ENCODE peak calls at places on chromosomes 5 and 9, in five cellular contexts. One of them, this sample, is unnamed.
A peak's percentile ranks its signal among the peaks of the same experiment; 100 is the strongest.

GRCh38 chr9:119221281-119221680 is 148.0 kb downstream of the BRINP1 start:
- DNase-seq in lower lobe of right lung: no peak
- DNase-seq in breast epithelium: no peak
- DNase-seq in pancreas: no peak
- DNase-seq in stomach: no peak
- DNase-seq in this sample: no peak

GRCh38 chr5:77305921-77306320 is 95.4 kb downstream of the PDE8B start:
- DNase-seq in lower lobe of right lung: no peak
- DNase-seq in breast epithelium: no peak
- DNase-seq in pancreas: no peak
- DNase-seq in stomach: no peak
- DNase-seq in this sample: no peak

GRCh38 chr5:80935811-80936385 is 24.3 kb upstream of the RASGRF2 start:
- DNase-seq in lower lobe of right lung: no peak
- DNase-seq in breast epithelium: no peak
- DNase-seq in pancreas: no peak
- DNase-seq in stomach: no peak
- DNase-seq in this sample: no peak

GRCh38 chr9:121778252-121779225 is 127.1 kb downstream of the DAB2IP start:
- DNase-seq in lower lobe of right lung: no peak
- DNase-seq in breast epithelium: no peak
- DNase-seq in pancreas: no peak
- DNase-seq in stomach: no peak
- DNase-seq in this sample: no peak

GRCh38 chr5:126454535-126454934 is 31.3 kb downstream of the GRAMD2B start:
- DNase-seq in lower lobe of right lung: no peak
- DNase-seq in breast epithelium: no peak
- DNase-seq in pancreas: no peak
- DNase-seq in stomach: no peak
- DNase-seq in this sample: no peak

GRCh38 chr5:40385544-40385943 is 294.2 kb upstream of the PTGER4 start:
- DNase-seq in lower lobe of right lung: no peak
- DNase-seq in breast epithelium: no peak
- DNase-seq in pancreas: no peak
- DNase-seq in stomach: no peak
- DNase-seq in this sample: no peak

GRCh38 chr9:115531410-115532130 is 413.6 kb upstream of the TNC start:
- DNase-seq in lower lobe of right lung: no peak
- DNase-seq in breast epithelium: no peak
- DNase-seq in pancreas: no peak
- DNase-seq in stomach: no peak
- DNase-seq in this sample: no peak

GRCh38 chr5:141637693-141638419 is 1.1 kb downstream of the RELL2 start:
- DNase-seq in lower lobe of right lung: peak; percentile 81
- DNase-seq in breast epithelium: peak; percentile 64
- DNase-seq in pancreas: peak; percentile 62
- DNase-seq in stomach: peak; percentile 62
- DNase-seq in this sample: peak; percentile 88

GRCh38 chr9:5446451-5447236 is 3.7 kb upstream of the CD274 start:
- DNase-seq in lower lobe of right lung: no peak
- DNase-seq in breast epithelium: no peak
- DNase-seq in pancreas: no peak
- DNase-seq in stomach: no peak
- DNase-seq in this sample: no peak

GRCh38 chr9:63817622-63818518 is 1467.1 kb downstream of the FOXD4L5 start:
- DNase-seq in lower lobe of right lung: peak; percentile 82
- DNase-seq in breast epithelium: peak; percentile 79
- DNase-seq in pancreas: peak; percentile 64
- DNase-seq in stomach: peak; percentile 64
- DNase-seq in this sample: peak; percentile 79

GRCh38 chr5:176792584-176793342 is 17.6 kb upstream of the UNC5A start:
- DNase-seq in lower lobe of right lung: no peak
- DNase-seq in breast epithelium: no peak
- DNase-seq in pancreas: no peak
- DNase-seq in stomach: no peak
- DNase-seq in this sample: no peak

GRCh38 chr5:6829150-6829784 is 116.0 kb downstream of the TENT4A start:
- DNase-seq in lower lobe of right lung: no peak
- DNase-seq in breast epithelium: no peak
- DNase-seq in pancreas: no peak
- DNase-seq in stomach: no peak
- DNase-seq in this sample: no peak

GRCh38 chr9:86975571-86975970 is 28.3 kb upstream of the GAS1 start:
- DNase-seq in lower lobe of right lung: no peak
- DNase-seq in breast epithelium: no peak
- DNase-seq in pancreas: no peak
- DNase-seq in stomach: no peak
- DNase-seq in this sample: no peak

GRCh38 chr5:57824047-57824446 is 341.4 kb upstream of the ACTBL2 start:
- DNase-seq in lower lobe of right lung: no peak
- DNase-seq in breast epithelium: no peak
- DNase-seq in pancreas: no peak
- DNase-seq in stomach: no peak
- DNase-seq in this sample: no peak

GRCh38 chr5:36653046-36653445 is 46.6 kb downstream of the SLC1A3 start:
- DNase-seq in lower lobe of right lung: no peak
- DNase-seq in breast epithelium: no peak
- DNase-seq in pancreas: no peak
- DNase-seq in stomach: no peak
- DNase-seq in this sample: no peak

GRCh38 chr5:86756839-86757238 is 139.1 kb downstream of the COX7C start:
- DNase-seq in lower lobe of right lung: no peak
- DNase-seq in breast epithelium: no peak
- DNase-seq in pancreas: no peak
- DNase-seq in stomach: no peak
- DNase-seq in this sample: no peak

GRCh38 chr5:38468978-38469706 is 87.3 kb downstream of the LIFR start:
- DNase-seq in lower lobe of right lung: no peak
- DNase-seq in breast epithelium: no peak
- DNase-seq in pancreas: no peak
- DNase-seq in stomach: no peak
- DNase-seq in this sample: no peak

GRCh38 chr9:112033237-112034215 is 136.9 kb downstream of the UGCG start:
- DNase-seq in lower lobe of right lung: no peak
- DNase-seq in breast epithelium: no peak
- DNase-seq in pancreas: no peak
- DNase-seq in stomach: no peak
- DNase-seq in this sample: no peak

GRCh38 chr5:168171901-168172717 is 119.3 kb upstream of the WWC1 start:
- DNase-seq in lower lobe of right lung: no peak
- DNase-seq in breast epithelium: no peak
- DNase-seq in pancreas: no peak
- DNase-seq in stomach: no peak
- DNase-seq in this sample: no peak

GRCh38 chr9:133347515-133347984 is 381 bp downstream of the MED22 start:
- DNase-seq in lower lobe of right lung: peak; percentile 59
- DNase-seq in breast epithelium: peak; percentile 51
- DNase-seq in pancreas: no peak
- DNase-seq in stomach: no peak
- DNase-seq in this sample: no peak

GRCh38 chr9:126126807-126127206 is 199.8 kb upstream of the MVB12B start:
- DNase-seq in lower lobe of right lung: no peak
- DNase-seq in breast epithelium: no peak
- DNase-seq in pancreas: no peak
- DNase-seq in stomach: peak; percentile 9
- DNase-seq in this sample: no peak

GRCh38 chr5:134245101-134245604 is 19.3 kb upstream of the PPP2CA start:
- DNase-seq in lower lobe of right lung: no peak
- DNase-seq in breast epithelium: no peak
- DNase-seq in pancreas: no peak
- DNase-seq in stomach: no peak
- DNase-seq in this sample: no peak

GRCh38 chr5:91499943-91500531 is 116.9 kb upstream of the ARRDC3 start:
- DNase-seq in lower lobe of right lung: no peak
- DNase-seq in breast epithelium: no peak
- DNase-seq in pancreas: no peak
- DNase-seq in stomach: no peak
- DNase-seq in this sample: no peak

GRCh38 chr9:6024035-6024554 is 8.7 kb upstream of the RANBP6 start:
- DNase-seq in lower lobe of right lung: no peak
- DNase-seq in breast epithelium: no peak
- DNase-seq in pancreas: no peak
- DNase-seq in stomach: no peak
- DNase-seq in this sample: no peak

GRCh38 chr5:135493406-135494180 is 41.4 kb upstream of the TIFAB start:
- DNase-seq in lower lobe of right lung: no peak
- DNase-seq in breast epithelium: no peak
- DNase-seq in pancreas: no peak
- DNase-seq in stomach: no peak
- DNase-seq in this sample: no peak

GRCh38 chr5:150488519-150489357 is 19.2 kb upstream of the NDST1 start:
- DNase-seq in lower lobe of right lung: peak; percentile 62
- DNase-seq in breast epithelium: no peak
- DNase-seq in pancreas: peak; percentile 58
- DNase-seq in stomach: peak; percentile 76
- DNase-seq in this sample: peak; percentile 65

GRCh38 chr5:20276959-20277263 is 288.9 kb upstream of the CDH18 start:
- DNase-seq in lower lobe of right lung: no peak
- DNase-seq in breast epithelium: no peak
- DNase-seq in pancreas: no peak
- DNase-seq in stomach: no peak
- DNase-seq in this sample: no peak

GRCh38 chr9:103617046-103617445 is 477.1 kb upstream of the SMC2 start:
- DNase-seq in lower lobe of right lung: no peak
- DNase-seq in breast epithelium: no peak
- DNase-seq in pancreas: no peak
- DNase-seq in stomach: no peak
- DNase-seq in this sample: no peak

GRCh38 chr9:73176450-73176875 is 24.8 kb downstream of the ANXA1 start:
- DNase-seq in lower lobe of right lung: no peak
- DNase-seq in breast epithelium: no peak
- DNase-seq in pancreas: no peak
- DNase-seq in stomach: no peak
- DNase-seq in this sample: no peak

GRCh38 chr5:135458921-135459331 is 6.8 kb upstream of the TIFAB start:
- DNase-seq in lower lobe of right lung: peak; percentile 91
- DNase-seq in breast epithelium: no peak
- DNase-seq in pancreas: no peak
- DNase-seq in stomach: peak; percentile 93
- DNase-seq in this sample: peak; percentile 87

GRCh38 chr5:172284275-172284971 is 859 bp upstream of the UBTD2 start:
- DNase-seq in lower lobe of right lung: peak; percentile 59
- DNase-seq in breast epithelium: no peak
- DNase-seq in pancreas: no peak
- DNase-seq in stomach: no peak
- DNase-seq in this sample: peak; percentile 85
- H3K27ac ChIP-seq in lower lobe of right lung: peak overlapping the region; percentile 88
- H3K27ac ChIP-seq in breast epithelium: peak overlapping the region; percentile 99
- H3K27ac ChIP-seq in pancreas: peak overlapping the region; percentile 4
- H3K27ac ChIP-seq in stomach: peak overlapping the region; percentile 89
- H3K27ac ChIP-seq in this sample: peak overlapping the region; percentile 87

DNA sequence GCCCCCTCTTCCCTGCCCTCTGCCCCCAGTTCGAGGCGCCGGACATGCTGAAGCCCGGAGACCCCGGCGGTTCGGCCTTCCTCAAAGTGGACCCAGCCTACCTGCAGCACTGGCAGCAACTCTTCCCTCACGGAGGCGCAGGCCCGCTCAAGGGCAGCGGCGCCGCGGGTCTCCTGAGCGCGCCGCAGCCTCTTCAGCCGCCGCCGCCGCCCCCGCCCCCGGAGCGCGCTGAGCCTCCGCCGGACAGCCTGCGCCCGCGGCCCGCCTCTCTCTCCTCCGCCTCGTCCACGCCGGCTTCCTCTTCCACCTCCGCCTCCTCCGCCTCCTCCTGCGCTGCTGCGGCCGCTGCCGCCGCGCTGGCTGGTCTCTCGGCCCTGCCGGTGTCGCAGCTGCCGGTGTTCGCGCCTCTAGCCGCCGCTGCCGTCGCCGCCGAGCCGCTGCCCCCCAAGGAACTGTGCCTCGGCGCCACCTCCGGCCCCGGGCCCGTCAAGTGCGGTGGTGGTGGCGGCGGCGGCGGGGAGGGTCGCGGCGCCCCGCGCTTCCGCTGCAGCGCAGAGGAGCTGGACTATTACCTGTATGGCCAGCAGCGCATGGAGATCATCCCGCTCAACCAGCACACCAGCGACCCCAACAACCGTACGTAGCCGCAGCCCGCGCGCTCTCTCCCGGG is 1.1 kb downstream of the PRDM6 start:
- DNase-seq in lower lobe of right lung: peak; percentile 57
- DNase-seq in breast epithelium: no peak
- DNase-seq in pancreas: no peak
- DNase-seq in stomach: no peak
- DNase-seq in this sample: peak; percentile 81
- H3K27me3 ChIP-seq in lower lobe of right lung: peaks cover 96% of the 10 kb centered on the region
- H3K27me3 ChIP-seq in breast epithelium: peaks cover 7% of the 10 kb centered on the region
- H3K27me3 ChIP-seq in pancreas: peaks cover 11% of the 10 kb centered on the region
- H3K27me3 ChIP-seq in stomach: peaks cover 19% of the 10 kb centered on the region
- H3K27me3 ChIP-seq in this sample: peaks cover 100% of the 10 kb centered on the region

GRCh38 chr9:127982912-127983311 is 2.1 kb upstream of the EEIG1 start:
- DNase-seq in lower lobe of right lung: no peak
- DNase-seq in breast epithelium: no peak
- DNase-seq in pancreas: no peak
- DNase-seq in stomach: no peak
- DNase-seq in this sample: no peak
- H3K27ac ChIP-seq in lower lobe of right lung: no peak overlapping the region
- H3K27ac ChIP-seq in breast epithelium: no peak overlapping the region
- H3K27ac ChIP-seq in pancreas: no peak overlapping the region
- H3K27ac ChIP-seq in stomach: peak overlapping the region; percentile 94
- H3K27ac ChIP-seq in this sample: no peak overlapping the region

DNA sequence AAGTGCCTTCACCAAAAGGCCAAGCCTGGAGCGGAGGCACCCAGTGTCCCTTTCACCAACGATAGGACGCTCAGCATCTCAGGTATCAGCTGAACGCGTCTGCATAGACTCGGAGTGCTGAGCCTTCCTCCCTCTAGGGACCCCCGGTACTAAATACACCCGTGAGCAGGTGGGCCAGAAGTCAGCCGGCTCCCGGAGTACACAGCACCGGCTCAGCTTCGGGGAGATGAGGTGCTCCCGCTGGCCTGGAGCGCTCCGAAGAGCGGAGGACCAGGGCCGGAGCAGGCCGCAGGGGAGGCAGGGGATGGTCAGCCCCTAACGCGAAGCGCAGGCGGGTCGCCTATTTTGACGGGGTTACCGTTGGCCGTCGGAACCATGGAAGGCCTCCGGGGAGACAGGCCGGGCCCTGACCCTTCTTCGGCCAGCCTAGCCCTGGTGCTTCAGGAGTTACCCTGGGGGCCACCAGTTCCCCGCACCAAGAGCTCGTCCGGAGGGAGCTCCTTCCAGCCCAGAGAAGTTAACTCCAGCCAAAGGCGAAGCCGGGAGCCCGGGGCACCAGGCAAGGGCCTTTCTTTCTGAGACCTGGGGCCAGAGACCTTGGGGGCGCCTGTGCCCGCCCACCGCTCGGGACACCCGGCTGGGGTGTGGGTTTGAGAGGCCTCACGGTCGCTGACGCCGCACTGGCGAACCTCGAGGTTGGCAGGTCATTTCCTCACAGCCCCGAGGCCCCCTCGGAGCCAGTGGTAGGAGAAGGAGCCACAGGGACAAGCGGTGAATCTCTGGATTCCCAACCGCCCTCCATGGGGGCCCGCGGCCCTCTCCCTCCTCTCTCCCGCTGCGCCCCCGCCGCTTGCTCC is 3.3 kb upstream of the IRX4 start:
- DNase-seq in lower lobe of right lung: peak; percentile 32
- DNase-seq in breast epithelium: no peak
- DNase-seq in pancreas: no peak
- DNase-seq in stomach: no peak
- DNase-seq in this sample: no peak
- H3K27me3 ChIP-seq in lower lobe of right lung: peaks cover 98% of the 10 kb centered on the region
- H3K27me3 ChIP-seq in breast epithelium: peaks cover 6% of the 10 kb centered on the region
- H3K27me3 ChIP-seq in pancreas: peaks cover 4% of the 10 kb centered on the region
- H3K27me3 ChIP-seq in stomach: peaks cover 58% of the 10 kb centered on the region
- H3K27me3 ChIP-seq in this sample: peaks cover 77% of the 10 kb centered on the region

This sample was measured in left lung.